ENCODE peak calls at places on chromosomes 2 and 18, in nine cellular contexts. K is type B pancreatic cell, I is mesothelial cell of epicardium, Z is PC-3, L is foreskin keratinocyte, J is NB4, G is choroid plexus epithelial cell, T is AG09309, M is fibroblast of lung. P is an unnamed sample.

GRCh38 chr2:203909192-203909945 is 27.2 kb upstream of the ICOS start:
- DNase-seq in I (no peak), J (peak), K (no peak), Z (peak), L (peak), G (peak), T (peak), M (peak), P (peak)

GRCh38 chr2:58762176-58762781 is 521.2 kb upstream of the FANCL start:
- DNase-seq in L (peak), M (peak), J (peak), Z (peak), K (peak), I (peak), G (peak), T (no peak), P (peak)

GRCh38 chr2:140504596-140504995 is 1626.2 kb downstream of the LRP1B start:
- DNase-seq in J (no peak), G (no peak), Z (no peak), M (peak), L (no peak), T (no peak), K (no peak), I (no peak), P (peak)

GRCh38 chr2:18368008-18368407 is 192.4 kb downstream of the RDH14 start:
- DNase-seq in Z (peak), L (peak), T (no peak), K (no peak), G (no peak), I (no peak), M (peak), J (no peak), P (no peak)

GRCh38 chr2:182554950-182555349 is 128.1 kb upstream of the PDE1A start:
- DNase-seq in Z (no peak), G (no peak), T (no peak), M (no peak), K (no peak), I (no peak), L (no peak), J (no peak), P (no peak)

GRCh38 chr18:55384551-55385275 is 203.3 kb downstream of the TCF4 start:
- DNase-seq in L (peak), J (peak), G (peak), K (no peak), M (peak), Z (peak), T (no peak), I (no peak), P (peak)

GRCh38 chr18:32276256-32276655 is 86.4 kb downstream of the MEP1B start:
- DNase-seq in Z (no peak), M (no peak), G (no peak), T (no peak), L (no peak), J (no peak), I (no peak), K (no peak), P (no peak)

GRCh38 chr2:60476206-60476946 is 77.1 kb downstream of the BCL11A start:
- DNase-seq in Z (no peak), I (no peak), J (no peak), M (no peak), T (no peak), L (no peak), G (no peak), K (no peak), P (no peak)

GRCh38 chr2:26740890-26741302 is 23.2 kb upstream of the SLC35F6 start:
- DNase-seq in Z (no peak), I (no peak), K (no peak), G (no peak), J (peak), L (no peak), T (no peak), M (no peak), P (no peak)

GRCh38 chr18:56089607-56090258 is 501.7 kb upstream of the TCF4 start:
- DNase-seq in T (no peak), G (no peak), M (no peak), J (no peak), I (no peak), K (no peak), L (no peak), Z (no peak), P (no peak)

GRCh38 chr2:161273038-161273760 is 35.0 kb upstream of the PSMD14 start:
- DNase-seq in J (peak), G (peak), L (peak), K (no peak), I (no peak), T (peak), M (peak), Z (peak), P (peak)

GRCh38 chr2:33437815-33438214 is 38.6 kb upstream of the RASGRP3 start:
- DNase-seq in M (no peak), L (no peak), K (no peak), I (no peak), Z (no peak), J (no peak), G (no peak), T (no peak), P (no peak)

GRCh38 chr18:13500891-13501887 is 225.2 kb downstream of the FAM210A start:
- DNase-seq in G (peak), Z (peak), T (peak), K (no peak), M (peak), J (no peak), I (no peak), L (peak), P (peak)

GRCh38 chr2:64742678-64743077 is 89.0 kb upstream of the SERTAD2 start:
- DNase-seq in K (no peak), L (no peak), G (no peak), I (no peak), Z (no peak), M (no peak), J (no peak), T (no peak), P (no peak)

GRCh38 chr2:2172516-2172915 is 158.6 kb downstream of the MYT1L start:
- DNase-seq in Z (no peak), G (no peak), T (no peak), I (no peak), K (no peak), L (no peak), J (no peak), M (no peak), P (no peak)

GRCh38 chr18:58998421-58999203 is 133.9 kb downstream of the ZNF532 start:
- DNase-seq in I (no peak), L (peak), G (peak), M (peak), K (no peak), Z (peak), T (no peak), J (peak), P (peak)

GRCh38 chr2:169189123-169189522 is 119.8 kb downstream of the DHRS9 start:
- DNase-seq in G (no peak), T (no peak), M (peak), J (peak), I (no peak), Z (no peak), L (no peak), K (no peak), P (no peak)

GRCh38 chr2:36369711-36370110 is 14.1 kb downstream of the CRIM1 start:
- DNase-seq in L (no peak), K (no peak), G (peak), I (no peak), Z (no peak), J (no peak), M (no peak), T (no peak), P (no peak)

GRCh38 chr2:160934991-160935390 is 225.2 kb upstream of the TANK start:
- DNase-seq in M (no peak), I (no peak), T (no peak), L (no peak), K (no peak), Z (no peak), J (no peak), G (no peak), P (no peak)

GRCh38 chr18:53789376-53790247 is 434.9 kb downstream of the MBD2 start:
- DNase-seq in Z (no peak), K (no peak), T (no peak), L (no peak), I (no peak), J (no peak), G (no peak), M (no peak), P (no peak)

GRCh38 chr2:14827226-14828023 is 194.9 kb downstream of the LRATD1 start:
- DNase-seq in M (peak), T (no peak), Z (peak), J (no peak), L (peak), I (no peak), K (no peak), G (no peak), P (peak)

GRCh38 chr2:225842939-225843338 is 443.4 kb downstream of the NYAP2 start:
- DNase-seq in T (no peak), G (peak), I (no peak), K (no peak), J (no peak), Z (no peak), L (no peak), M (peak), P (peak)

GRCh38 chr2:163698857-163699256 is 37.0 kb downstream of the FIGN start:
- DNase-seq in K (no peak), T (no peak), I (no peak), G (peak), M (peak), Z (no peak), J (no peak), L (peak), P (peak)

GRCh38 chr2:9703085-9703641 is 72.4 kb upstream of the YWHAQ start:
- DNase-seq in L (peak), Z (peak), K (no peak), T (peak), M (peak), I (no peak), G (peak), J (peak), P (peak)

GRCh38 chr2:119710281-119710680 is 31.3 kb downstream of the TMEM177 start:
- DNase-seq in I (no peak), L (no peak), M (no peak), K (no peak), Z (no peak), G (no peak), T (no peak), J (no peak), P (no peak)

GRCh38 chr2:239770240-239770639 is 254.9 kb downstream of the NDUFA10 start:
- DNase-seq in L (no peak), G (no peak), T (no peak), M (no peak), J (no peak), K (no peak), I (peak), Z (no peak), P (no peak)

GRCh38 chr2:12544221-12544558 is 172.5 kb upstream of the TRIB2 start:
- DNase-seq in L (no peak), T (no peak), K (no peak), G (no peak), J (no peak), M (no peak), I (no peak), Z (no peak), P (no peak)

GRCh38 chr2:210128961-210129360 is 42.2 kb downstream of the KANSL1L start:
- DNase-seq in T (no peak), L (no peak), Z (no peak), K (no peak), J (no peak), I (no peak), M (peak), G (peak), P (peak)

GRCh38 chr18:61669320-61669719 is 223.5 kb downstream of the RNF152 start:
- DNase-seq in I (no peak), G (peak), Z (no peak), M (peak), L (no peak), J (no peak), K (no peak), T (peak), P (peak)

GRCh38 chr2:21687589-21687988 is 563.8 kb downstream of the TDRD15 start:
- DNase-seq in Z (no peak), K (no peak), G (no peak), L (no peak), J (no peak), T (no peak), M (no peak), I (no peak), P (no peak)

GRCh38 chr2:66596229-66596628 is 161.3 kb downstream of the MEIS1 start:
- DNase-seq in M (peak), I (no peak), L (peak), Z (no peak), J (no peak), G (peak), T (no peak), K (no peak), P (peak)

GRCh38 chr2:12469053-12469625 is 247.6 kb upstream of the TRIB2 start:
- DNase-seq in M (no peak), I (no peak), G (peak), T (no peak), J (no peak), Z (no peak), L (no peak), K (no peak), P (peak)

GRCh38 chr2:10832228-10832936 is 19.8 kb upstream of the PDIA6 start:
- DNase-seq in J (peak), T (peak), K (peak), G (peak), I (peak), M (peak), Z (peak), L (peak), P (peak)

GRCh38 chr18:36525913-36526312 is 228.4 kb downstream of the FHOD3 start:
- DNase-seq in J (no peak), Z (peak), G (no peak), K (no peak), L (no peak), I (no peak), T (no peak), M (no peak), P (no peak)

GRCh38 chr18:903703-904102 is 968 bp upstream of the ADCYAP1 start:
- DNase-seq in T (no peak), J (peak), I (peak), K (peak), G (peak), L (no peak), Z (peak), M (peak), P (peak)
- TF ChIP-seq CTCF in T (no peak), J (no peak), I (no peak), K (no peak), G (no peak), L (no peak), Z (no peak), M (no peak), P (no peak)

DNA sequence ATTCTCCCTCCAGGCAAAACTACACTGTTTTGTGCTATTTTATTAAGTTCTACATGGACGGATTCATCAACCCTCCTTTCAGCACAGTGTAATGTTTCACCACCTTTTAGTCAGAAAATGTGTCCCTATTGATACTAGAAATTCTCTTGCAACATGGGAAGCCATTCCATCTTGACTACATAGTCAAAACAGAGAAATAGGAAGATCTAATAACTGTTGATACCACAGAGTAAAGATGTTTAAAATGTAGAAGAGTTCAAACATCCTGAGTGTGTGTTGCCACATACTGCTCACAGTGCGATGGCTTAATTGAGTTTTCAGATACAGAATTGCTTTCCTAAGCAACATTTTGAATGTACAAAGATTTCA is 492.2 kb upstream of the RAB12 start:
- DNase-seq in I (no peak), J (no peak), T (no peak), Z (no peak), L (no peak), K (no peak), M (peak), G (peak), P (peak)
- TF ChIP-seq CTCF in I (no peak), J (no peak), T (no peak), Z (no peak), L (no peak), K (no peak), M (no peak), G (no peak), P (no peak)

GRCh38 chr2:191758420-191759199 is 80.7 kb downstream of the NABP1 start:
- DNase-seq in T (no peak), G (peak), L (peak), J (peak), K (no peak), M (peak), Z (peak), I (no peak), P (peak)
- TF ChIP-seq CTCF in T (peak), G (peak), L (peak), J (peak), K (peak), M (peak), Z (peak), I (no peak), P (peak)

GRCh38 chr2:53620961-53621360 is 146.6 kb upstream of the CHAC2 start:
- DNase-seq in M (no peak), L (no peak), I (no peak), Z (no peak), J (no peak), T (no peak), K (no peak), G (no peak), P (no peak)
- TF ChIP-seq CTCF in M (no peak), L (no peak), I (no peak), Z (no peak), J (no peak), T (no peak), K (no peak), G (no peak), P (no peak)

DNA sequence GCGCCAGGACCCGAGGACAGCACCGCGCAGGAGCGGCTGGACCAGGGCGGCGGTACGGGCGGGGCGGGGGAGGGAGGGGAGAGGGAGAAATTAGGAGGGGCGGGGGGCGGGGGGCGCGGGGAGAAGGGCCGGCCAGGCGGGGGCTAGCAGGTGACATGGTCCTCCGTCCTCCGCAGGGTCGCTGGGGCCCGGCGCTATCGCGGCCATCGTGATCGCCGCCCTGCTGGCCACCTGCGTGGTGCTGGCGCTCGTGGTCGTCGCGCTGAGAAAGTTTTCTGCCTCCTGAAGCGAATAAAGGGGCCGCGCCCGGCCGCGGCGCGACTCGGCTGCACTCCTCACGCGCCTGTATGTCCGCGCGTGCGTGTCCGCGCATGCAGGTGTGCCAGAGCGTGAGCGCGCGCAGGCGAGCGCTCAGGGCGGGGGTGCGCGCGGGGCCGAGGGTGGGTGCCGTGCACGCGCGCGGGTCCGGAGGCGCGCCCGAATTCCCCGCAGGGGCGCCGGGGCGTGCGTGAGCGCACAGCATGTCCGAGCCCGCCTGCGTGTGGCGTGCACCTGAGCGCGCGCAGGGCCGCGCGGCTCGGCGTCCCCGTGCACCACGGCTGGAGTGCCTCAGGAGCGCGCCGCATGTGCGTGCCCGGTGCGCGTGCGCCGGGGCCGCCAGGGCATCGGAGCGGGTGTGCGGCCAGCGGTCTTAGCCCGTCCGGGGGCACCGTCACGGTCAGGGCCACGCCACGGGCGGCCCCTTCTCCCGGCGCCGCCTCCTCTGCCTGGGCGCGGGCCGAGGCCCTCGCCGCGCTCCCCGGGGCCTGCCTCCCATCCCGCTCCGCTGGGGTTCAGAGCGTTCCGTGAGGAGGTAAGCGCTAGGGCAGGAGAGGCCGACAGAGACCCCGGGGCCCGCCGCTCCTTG is 6.3 kb downstream of the SNORC start:
- DNase-seq in Z (peak), T (no peak), G (no peak), K (no peak), M (peak), J (no peak), I (no peak), L (no peak), P (no peak)
- TF ChIP-seq CTCF in Z (peak), T (no peak), G (peak), K (peak), M (peak), J (no peak), I (peak), L (peak), P (peak)

P was measured in astrocyte of the spinal cord.